ENCODE peak calls at places on chromosomes 3 and 15, in seven cellular contexts. C, J, E, X, D, K and T are unnamed samples.

GRCh38 chr15:77866186-77866585 is 211.3 kb downstream of the TBC1D2B start:
- DNase-seq in C (no peak), J (no peak), E (peak; percentile 20), X (no peak), D (no peak), K (no peak), T (no peak)

GRCh38 chr3:61250784-61251173 is 473 bp downstream of the FHIT start:
- DNase-seq in C (no peak), J (no peak), E (no peak), X (no peak), D (no peak), K (peak; percentile 77), T (peak; percentile 48)

GRCh38 chr3:143171141-143171651 is 51.6 kb downstream of the CHST2 start:
- DNase-seq in C (no peak), J (peak; percentile 77), E (no peak), X (peak; percentile 95), D (no peak), K (peak; percentile 51), T (no peak)

GRCh38 chr3:192571197-192571791 is 156.0 kb downstream of the FGF12 start:
- DNase-seq in C (no peak), J (peak; percentile 32), E (peak; percentile 24), X (no peak), D (no peak), K (peak; percentile 25), T (no peak)

GRCh38 chr3:40237892-40238571 is 71.5 kb upstream of the EIF1B start:
- DNase-seq in C (peak; percentile 27), J (peak; percentile 2), E (peak; percentile 57), X (no peak), D (peak; percentile 23), K (peak; percentile 28), T (peak; percentile 68)

GRCh38 chr3:138493804-138494606 is 59.6 kb downstream of the ESYT3 start:
- DNase-seq in C (no peak), J (peak; percentile 87), E (no peak), X (peak; percentile 73), D (no peak), K (peak; percentile 10), T (no peak)

GRCh38 chr15:60744826-60745225 is 265.9 kb upstream of the ICE2 start:
- DNase-seq in C (no peak), J (no peak), E (no peak), X (no peak), D (no peak), K (no peak), T (no peak)

GRCh38 chr15:65086680-65087111 is 10.2 kb downstream of the KBTBD13 start:
- DNase-seq in C (no peak), J (no peak), E (no peak), X (no peak), D (no peak), K (no peak), T (no peak)

GRCh38 chr3:152222327-152222726 is 46.4 kb upstream of the MBNL1 start:
- DNase-seq in C (no peak), J (peak; percentile 72), E (no peak), X (no peak), D (no peak), K (peak; percentile 61), T (no peak)

GRCh38 chr3:70882104-70882503 is 569.7 kb upstream of the MDFIC2 start:
- DNase-seq in C (no peak), J (peak; percentile 69), E (no peak), X (peak; percentile 60), D (no peak), K (no peak), T (no peak)

GRCh38 chr3:196399485-196399945 is 32.7 kb downstream of the UBXN7 start:
- DNase-seq in C (no peak), J (peak; percentile 72), E (no peak), X (peak; percentile 24), D (no peak), K (peak; percentile 83), T (no peak)

GRCh38 chr3:132262305-132262704 is 54.9 kb upstream of the ACP3 start:
- DNase-seq in C (no peak), J (no peak), E (no peak), X (no peak), D (no peak), K (no peak), T (no peak)
- H3K18ac ChIP-seq in C (no peak overlapping the region), J (no peak overlapping the region), E (no peak overlapping the region), X (no peak overlapping the region), D (no peak overlapping the region), K (no peak overlapping the region), T (no peak overlapping the region)

GRCh38 chr15:25675396-25675795 is 187.7 kb downstream of the ATP10A start:
- DNase-seq in C (no peak), J (no peak), E (no peak), X (no peak), D (no peak), K (no peak), T (no peak)
- H4K8ac ChIP-seq in C (no peak overlapping the region), J (no peak overlapping the region), E (no peak overlapping the region), X (no peak overlapping the region), D (no peak overlapping the region), K (no peak overlapping the region), T (no peak overlapping the region)

DNA sequence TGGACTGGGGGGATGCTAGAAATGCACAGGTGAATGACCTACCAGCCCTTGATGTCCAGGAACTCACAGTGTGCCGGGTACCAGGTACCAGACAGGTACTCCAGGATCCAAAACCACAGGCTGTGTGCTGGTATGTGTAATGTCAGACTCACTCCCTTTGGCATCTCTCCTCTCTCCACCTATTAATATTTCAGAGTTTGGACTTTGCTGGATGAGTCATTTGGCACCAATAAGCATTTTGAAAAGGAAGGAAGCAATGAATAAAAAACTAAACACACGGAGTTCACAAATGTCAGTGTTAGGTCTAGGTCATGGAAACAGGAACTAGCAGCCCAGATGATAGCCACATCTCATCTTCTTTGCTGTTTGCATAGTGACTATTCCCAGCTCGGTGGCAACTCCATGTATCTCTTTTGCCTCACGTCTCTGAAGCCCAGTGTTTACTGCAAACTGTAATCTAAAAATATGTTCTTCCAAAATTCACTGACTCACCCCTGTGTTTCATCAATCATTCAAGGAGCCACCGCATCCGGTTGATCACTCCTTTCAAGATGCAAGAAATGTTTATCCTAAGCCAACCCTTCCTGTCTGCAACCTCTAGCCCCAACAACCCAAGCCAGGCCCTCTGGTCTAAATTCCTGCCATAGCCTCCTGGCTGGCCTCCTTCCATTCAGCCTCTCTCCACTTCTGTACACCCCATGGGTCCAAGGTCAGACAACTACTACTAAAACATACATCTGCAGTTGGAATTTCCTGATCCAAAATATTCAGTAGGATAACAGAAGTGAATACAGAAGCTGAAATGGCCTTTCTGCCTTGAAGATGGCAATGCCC is 8.4 kb downstream of the ITGB5 start:
- DNase-seq in C (no peak), J (peak; percentile 95), E (no peak), X (peak; percentile 96), D (no peak), K (no peak), T (no peak)
- H3K9ac ChIP-seq in C (no peak overlapping the region), J (no peak overlapping the region), E (no peak overlapping the region), X (peak overlapping the region; percentile 66), D (no peak overlapping the region), K (no peak overlapping the region), T (no peak overlapping the region)

GRCh38 chr3:16917256-16917935 is 32.6 kb downstream of the PLCL2 start:
- DNase-seq in C (no peak), J (peak; percentile 73), E (no peak), X (no peak), D (no peak), K (peak; percentile 42), T (no peak)

GRCh38 chr3:16916840-16917239 is 32.1 kb downstream of the PLCL2 start:
- DNase-seq in C (no peak), J (no peak), E (no peak), X (no peak), D (no peak), K (no peak), T (no peak)

GRCh38 chr3:16917980-16918682 is 33.4 kb downstream of the PLCL2 start:
- DNase-seq in C (no peak), J (no peak), E (no peak), X (no peak), D (no peak), K (no peak), T (no peak)

GRCh38 chr3:16923112-16923511 is 38.4 kb downstream of the PLCL2 start:
- DNase-seq in C (no peak), J (no peak), E (peak; percentile 52), X (no peak), D (peak; percentile 23), K (no peak), T (peak; percentile 13)

GRCh38 chr3:16918683-16919025 is 33.9 kb downstream of the PLCL2 start:
- DNase-seq in C (no peak), J (no peak), E (no peak), X (no peak), D (no peak), K (no peak), T (no peak)
- H3K18ac ChIP-seq in C (no peak overlapping the region), J (no peak overlapping the region), E (no peak overlapping the region), X (no peak overlapping the region), D (no peak overlapping the region), K (no peak overlapping the region), T (no peak overlapping the region)

DNA sequence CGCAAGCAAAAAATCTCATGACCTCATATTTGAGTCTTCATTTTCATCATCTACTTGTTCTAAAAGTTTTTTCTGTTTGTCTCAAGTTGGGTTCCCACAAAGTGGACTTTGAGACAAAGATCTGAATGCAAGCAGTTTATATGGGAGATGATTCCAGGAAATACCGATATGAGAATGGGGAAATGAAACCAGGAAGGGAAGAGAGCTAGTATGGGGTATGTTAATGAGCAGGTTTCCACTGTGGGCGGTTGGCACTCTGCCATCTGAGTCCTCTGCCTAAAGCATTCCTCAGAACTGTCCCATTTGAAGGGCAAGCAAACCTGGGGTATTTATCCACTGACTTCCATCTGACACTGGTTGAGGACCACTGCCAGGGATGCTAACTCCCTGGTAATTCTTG is 8.8 kb downstream of the ADPRH start:
- DNase-seq in C (no peak), J (no peak), E (no peak), X (no peak), D (no peak), K (peak; percentile 53), T (no peak)
- H4K8ac ChIP-seq in C (no peak overlapping the region), J (no peak overlapping the region), E (no peak overlapping the region), X (no peak overlapping the region), D (no peak overlapping the region), K (no peak overlapping the region), T (no peak overlapping the region)

GRCh38 chr3:99817047-99817436 is 620 bp upstream of the CMSS1 start:
- DNase-seq in C (peak; percentile 9), J (no peak), E (peak; percentile 36), X (no peak), D (no peak), K (peak; percentile 46), T (peak; percentile 53)
- H3K9ac ChIP-seq in C (no peak overlapping the region), J (peak overlapping the region; percentile 93), E (peak overlapping the region; percentile 77), X (peak overlapping the region; percentile 94), D (peak overlapping the region; percentile 85), K (peak overlapping the region; percentile 35), T (peak overlapping the region; percentile 64)

GRCh38 chr15:46266691-46267090 is 631.9 kb downstream of the SQOR start:
- DNase-seq in C (no peak), J (no peak), E (no peak), X (no peak), D (no peak), K (no peak), T (no peak)

GRCh38 chr15:46265664-46266063 is 630.8 kb downstream of the SQOR start:
- DNase-seq in C (no peak), J (no peak), E (no peak), X (no peak), D (no peak), K (peak; percentile 21), T (peak; percentile 43)

DNA sequence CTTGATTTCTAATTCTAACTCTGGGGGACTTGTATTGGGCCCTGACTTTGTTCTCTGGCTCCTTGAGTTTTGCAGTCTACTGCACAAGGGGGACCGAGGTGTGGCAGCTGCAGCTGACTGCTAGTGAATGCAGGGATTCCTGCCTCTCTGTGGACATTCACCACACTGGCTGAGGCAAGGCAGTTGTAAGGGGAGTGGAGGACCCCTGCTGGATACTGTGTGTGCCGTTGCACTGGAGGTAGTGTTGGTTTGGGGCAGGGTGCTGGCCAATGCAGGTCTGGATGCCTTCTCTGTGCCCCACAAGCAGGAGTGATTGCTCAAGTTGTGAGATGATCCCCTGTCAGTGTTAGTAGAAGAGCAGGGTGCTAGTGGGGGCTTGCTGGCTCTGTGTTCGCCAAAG is 626.1 kb downstream of the SQOR start:
- DNase-seq in C (no peak), J (no peak), E (peak; percentile 69), X (no peak), D (peak; percentile 34), K (no peak), T (peak; percentile 71)
- H3K18ac ChIP-seq in C (peak overlapping the region; percentile 80), J (no peak overlapping the region), E (no peak overlapping the region), X (no peak overlapping the region), D (no peak overlapping the region), K (no peak overlapping the region), T (no peak overlapping the region)